ENCODE peak calls at places on chromosomes 7 and 10, in six cellular contexts. Q is brain microvascular endothelial cell, A is progenitor cell of endocrine pancreas, Z is NCI-H1436, R is germinal center, E is cardiac fibroblast. N is an unnamed sample.

GRCh38 chr10:37535459-37536246 is 321.8 kb downstream of the ZNF248 start:
- DNase-seq in R (no peak), Z (no peak), A (no peak), E (no peak), Q (peak), N (no peak)

GRCh38 chr10:48237856-48238250 is 36.6 kb downstream of the FRMPD2 start:
- DNase-seq in A (no peak), R (no peak), Z (no peak), E (no peak), Q (no peak), N (no peak)

GRCh38 chr10:95201736-95202135 is 7.7 kb downstream of the ACSM6 start:
- DNase-seq in E (peak), R (no peak), Q (peak), A (no peak), Z (no peak), N (no peak)

GRCh38 chr10:112202561-112203241 is 19.1 kb upstream of the GPAM start:
- DNase-seq in A (no peak), E (no peak), Z (no peak), Q (peak), R (no peak), N (no peak)

GRCh38 chr7:142323706-142324105 is 65.8 kb upstream of the PRSS58 start:
- DNase-seq in E (no peak), Z (no peak), R (no peak), A (peak), Q (no peak), N (peak)

GRCh38 chr10:63627881-63628296 is 106.7 kb downstream of the REEP3 start:
- DNase-seq in E (no peak), R (no peak), Z (no peak), Q (no peak), A (no peak), N (no peak)

GRCh38 chr10:6047847-6048246 is 14.3 kb downstream of the IL2RA start:
- DNase-seq in A (no peak), R (no peak), Z (no peak), Q (no peak), E (no peak), N (no peak)

GRCh38 chr7:98998821-98999725 is 120.7 kb downstream of the TRRAP start:
- DNase-seq in A (no peak), R (no peak), Q (no peak), Z (no peak), E (no peak), N (no peak)

GRCh38 chr7:77940647-77941046 is 142.1 kb downstream of the PHTF2 start:
- DNase-seq in Q (peak), R (peak), E (peak), A (no peak), Z (no peak), N (peak)

GRCh38 chr7:50667338-50667737 is 102.1 kb upstream of the DDC start:
- DNase-seq in A (no peak), Q (no peak), R (no peak), E (peak), Z (no peak), N (no peak)